ENCODE peak calls at places on chromosomes 3 and 15, in eight cellular contexts. L is A549; N is RWPE2; A is NCI-H774; B is esophagus muscularis mucosa; X is amniotic epithelial cell; P is stimulated activated CD8-positive, alpha-beta memory T cell treated with anti-CD3 and anti-CD28 coated beads, Interleukin-7, amount 100 ng/mL, for 4 hours; W is GM13977. S is an unnamed sample.
A peak's percentile ranks its signal among the peaks of the same experiment; 100 is the strongest.

GRCh38 chr3:137165117-137165806 is 207.5 kb downstream of the IL20RB start:
- DNase-seq in L (no peak), N (no peak), A (no peak), B (no peak), X (peak; percentile 12), P (no peak), W (no peak), S (no peak)

GRCh38 chr15:68345481-68345880 is 67.9 kb downstream of the FEM1B start:
- DNase-seq in L (no peak), N (no peak), A (no peak), B (no peak), X (no peak), P (no peak), W (no peak), S (no peak)

GRCh38 chr3:44883213-44883955 is 9.0 kb downstream of the TGM4 start:
- DNase-seq in L (no peak), N (no peak), A (no peak), B (no peak), X (no peak), P (no peak), W (no peak), S (no peak)

GRCh38 chr3:66158933-66159332 is 61.9 kb upstream of the SLC25A26 start:
- DNase-seq in L (no peak), N (no peak), A (no peak), B (no peak), X (no peak), P (no peak), W (no peak), S (no peak)

GRCh38 chr3:81485444-81485865 is 276.0 kb downstream of the GBE1 start:
- DNase-seq in L (no peak), N (no peak), A (no peak), B (no peak), X (peak; percentile 36), P (no peak), W (peak; percentile 29), S (no peak)

GRCh38 chr15:75229191-75230015 is 27.7 kb downstream of the C15orf39 start:
- DNase-seq in L (no peak), N (peak; percentile 69), A (no peak), B (no peak), X (peak; percentile 33), P (no peak), W (peak; percentile 18), S (no peak)

GRCh38 chr15:49621327-49622210 is 721 bp downstream of the DTWD1 start:
- DNase-seq in L (no peak), N (no peak), A (no peak), B (no peak), X (no peak), P (no peak), W (no peak), S (no peak)

GRCh38 chr15:97875513-97876285 is 84.8 kb upstream of the ARRDC4 start:
- DNase-seq in L (no peak), N (peak; percentile 77), A (peak; percentile 28), B (no peak), X (peak; percentile 5), P (no peak), W (no peak), S (no peak)

GRCh38 chr3:63791974-63792373 is 27.1 kb upstream of the C3orf49 start:
- DNase-seq in L (no peak), N (no peak), A (no peak), B (no peak), X (peak; percentile 94), P (no peak), W (no peak), S (no peak)

GRCh38 chr3:10286596-10287295 is 6.0 kb downstream of the GHRL start:
- DNase-seq in L (peak; percentile 78), N (peak; percentile 35), A (no peak), B (no peak), X (peak; percentile 70), P (no peak), W (peak; percentile 56), S (peak; percentile 19)

GRCh38 chr3:173217127-173217526 is 76.1 kb upstream of the SPATA16 start:
- DNase-seq in L (no peak), N (no peak), A (no peak), B (no peak), X (no peak), P (no peak), W (no peak), S (no peak)

GRCh38 chr15:72538931-72539330 is 64.8 kb downstream of the ARIH1 start:
- DNase-seq in L (no peak), N (no peak), A (no peak), B (no peak), X (no peak), P (no peak), W (no peak), S (no peak)

GRCh38 chr15:67311751-67312150 is 57.2 kb downstream of the IQCH start:
- DNase-seq in L (no peak), N (no peak), A (no peak), B (no peak), X (no peak), P (no peak), W (no peak), S (no peak)

GRCh38 chr3:58952128-58952917 is 97.5 kb downstream of the CFAP20DC start:
- DNase-seq in L (no peak), N (no peak), A (no peak), B (no peak), X (no peak), P (no peak), W (peak; percentile 29), S (no peak)

GRCh38 chr3:126888186-126888760 is 94.6 kb upstream of the PLXNA1 start:
- DNase-seq in L (no peak), N (no peak), A (peak; percentile 51), B (no peak), X (no peak), P (no peak), W (no peak), S (peak; percentile 48)